ENCODE peak calls at places on chromosomes 2 and 18, in five cellular contexts. U is fibroblast of lung; Y is right lobe of liver; L is DND-41; N is CD8-positive, alpha-beta memory T cell. C is an unnamed sample.
A peak's percentile ranks its signal among the peaks of the same experiment; 100 is the strongest.

GRCh38 chr2:64675860-64676259 is 22.1 kb upstream of the SERTAD2 start:
- DNase-seq in U (peak; percentile 63), Y (no peak), L (no peak), N (no peak), C (no peak)

GRCh38 chr18:10487161-10487560 is 32.7 kb downstream of the APCDD1 start:
- DNase-seq in U (no peak), Y (no peak), L (no peak), N (no peak), C (no peak)

GRCh38 chr2:6866239-6866745 is 585 bp upstream of the CMPK2 start:
- DNase-seq in U (peak; percentile 32), Y (no peak), L (peak; percentile 63), N (peak; percentile 28), C (no peak)

GRCh38 chr2:105752691-105753090 is 8.0 kb downstream of the NCK2 start:
- DNase-seq in U (no peak), Y (no peak), L (no peak), N (no peak), C (no peak)

GRCh38 chr2:184564092-184564491 is 34.2 kb upstream of the ZNF804A start:
- DNase-seq in U (no peak), Y (no peak), L (no peak), N (no peak), C (no peak)

GRCh38 chr2:222451270-222451674 is 26.9 kb downstream of the SGPP2 start:
- DNase-seq in U (peak; percentile 7), Y (no peak), L (no peak), N (no peak), C (no peak)

GRCh38 chr2:65495250-65495649 is 62.9 kb upstream of the SPRED2 start:
- DNase-seq in U (peak; percentile 26), Y (no peak), L (no peak), N (no peak), C (no peak)

GRCh38 chr2:8684885-8685696 is 3.2 kb downstream of the ID2 start:
- DNase-seq in U (peak; percentile 52), Y (peak; percentile 92), L (peak; percentile 45), N (peak; percentile 25), C (peak; percentile 91)

GRCh38 chr2:120626566-120626965 is 109.1 kb upstream of the GLI2 start:
- DNase-seq in U (no peak), Y (no peak), L (no peak), N (no peak), C (no peak)

GRCh38 chr2:17311771-17312511 is 206.3 kb downstream of the RAD51AP2 start:
- DNase-seq in U (peak; percentile 85), Y (no peak), L (no peak), N (no peak), C (no peak)

GRCh38 chr2:65390134-65390533 is 42.3 kb downstream of the SPRED2 start:
- DNase-seq in U (no peak), Y (peak; percentile 69), L (no peak), N (no peak), C (no peak)

GRCh38 chr2:44510246-44510645 is 148.5 kb downstream of the CAMKMT start:
- DNase-seq in U (peak; percentile 13), Y (no peak), L (no peak), N (no peak), C (no peak)

GRCh38 chr2:162123806-162124758 is 28.0 kb downstream of the GCG start:
- DNase-seq in U (peak; percentile 29), Y (no peak), L (no peak), N (no peak), C (no peak)

GRCh38 chr2:127064642-127065250 is 42.2 kb downstream of the BIN1 start:
- DNase-seq in U (peak; percentile 97), Y (peak; percentile 66), L (no peak), N (peak; percentile 39), C (peak; percentile 97)

GRCh38 chr18:3526421-3527354 is 76.7 kb downstream of the TGIF1 start:
- DNase-seq in U (peak; percentile 86), Y (no peak), L (no peak), N (no peak), C (no peak)

GRCh38 chr2:159891917-159892691 is 94.1 kb upstream of the CD302 start:
- DNase-seq in U (peak; percentile 88), Y (no peak), L (no peak), N (no peak), C (no peak)

GRCh38 chr2:163505281-163505680 is 230.5 kb downstream of the FIGN start:
- DNase-seq in U (peak; percentile 21), Y (no peak), L (no peak), N (no peak), C (no peak)

GRCh38 chr2:64367868-64368267 is 86.1 kb upstream of the LGALSL start:
- DNase-seq in U (no peak), Y (no peak), L (no peak), N (no peak), C (no peak)

GRCh38 chr2:179981085-179981484 is 26.0 kb downstream of the CWC22 start:
- DNase-seq in U (peak; percentile 71), Y (no peak), L (no peak), N (no peak), C (no peak)

GRCh38 chr18:79876497-79876896 is 75.0 kb downstream of the SLC66A2 start:
- DNase-seq in U (no peak), Y (no peak), L (no peak), N (no peak), C (no peak)

GRCh38 chr18:48656582-48656981 is 117.8 kb downstream of the CTIF start:
- DNase-seq in U (peak; percentile 46), Y (no peak), L (no peak), N (no peak), C (no peak)

GRCh38 chr2:226130192-226130591 is 669.4 kb downstream of the IRS1 start:
- DNase-seq in U (peak; percentile 32), Y (no peak), L (no peak), N (no peak), C (no peak)

GRCh38 chr2:37149626-37150322 is 7.0 kb downstream of the EIF2AK2 start:
- DNase-seq in U (no peak), Y (no peak), L (no peak), N (no peak), C (no peak)

GRCh38 chr2:9769171-9770005 is 73.9 kb upstream of the TAF1B start:
- DNase-seq in U (peak; percentile 57), Y (no peak), L (no peak), N (no peak), C (no peak)

GRCh38 chr2:28684142-28684858 is 67.3 kb upstream of the PPP1CB start:
- DNase-seq in U (no peak), Y (no peak), L (no peak), N (no peak), C (no peak)

GRCh38 chr2:28683100-28683706 is 68.4 kb upstream of the PPP1CB start:
- DNase-seq in U (peak; percentile 85), Y (peak; percentile 83), L (no peak), N (no peak), C (peak; percentile 92)

GRCh38 chr2:28678944-28679343 is 72.7 kb upstream of the PPP1CB start:
- DNase-seq in U (no peak), Y (no peak), L (no peak), N (no peak), C (no peak)

GRCh38 chr2:28680657-28681056 is 71.0 kb upstream of the PPP1CB start:
- DNase-seq in U (no peak), Y (no peak), L (no peak), N (no peak), C (no peak)

DNA sequence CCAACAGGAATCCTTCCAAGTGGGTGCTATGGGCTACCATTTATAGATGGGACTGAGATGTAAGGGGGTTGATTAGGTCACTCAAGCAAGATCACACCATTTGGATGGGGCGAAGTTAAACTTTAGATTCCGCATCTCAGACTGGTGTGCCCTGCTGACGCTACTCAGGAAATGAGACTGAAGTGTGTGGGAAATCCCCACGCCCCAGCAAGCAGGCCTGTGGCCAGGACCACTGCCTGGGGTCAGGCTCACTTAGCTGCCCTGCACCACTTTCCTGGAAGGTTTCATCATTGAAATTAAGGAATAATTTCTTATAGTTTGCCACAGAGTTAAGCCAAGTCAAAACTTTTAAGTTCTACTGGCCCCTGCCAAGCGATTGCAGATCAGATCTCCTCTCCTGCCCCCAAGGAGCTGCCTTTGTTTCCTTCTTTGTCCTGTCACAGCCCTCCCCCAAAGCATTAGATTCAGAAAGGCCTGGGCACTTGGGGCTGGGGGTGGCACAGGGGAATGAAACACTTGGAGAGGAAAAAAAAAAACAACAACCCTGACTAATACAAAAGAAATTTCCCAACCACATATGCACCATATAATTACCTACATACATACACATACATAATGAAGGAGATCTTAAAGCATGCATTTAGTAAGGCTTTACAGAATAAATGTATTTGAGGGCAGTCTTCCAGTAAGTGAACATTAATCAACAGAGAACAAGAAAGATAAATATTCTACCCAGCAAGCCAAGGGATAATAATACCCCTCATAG is 70.2 kb upstream of the PPP1CB start:
- DNase-seq in U (peak; percentile 79), Y (no peak), L (no peak), N (peak; percentile 29), C (peak; percentile 79)
- H3K4me1 ChIP-seq in U (peaks cover 7% of the 10 kb centered on the region), Y (peaks cover 6% of the 10 kb centered on the region), L (no peaks in the 10 kb centered on the region), N (peaks cover 23% of the 10 kb centered on the region), C (peaks cover 3% of the 10 kb centered on the region)

GRCh38 chr2:55054476-55054875 is 4.2 kb upstream of the RTN4 start:
- DNase-seq in U (no peak), Y (no peak), L (no peak), N (no peak), C (no peak)

GRCh38 chr2:55051026-55051866 is 995 bp upstream of the RTN4 start:
- DNase-seq in U (peak; percentile 100), Y (no peak), L (peak; percentile 57), N (no peak), C (peak; percentile 75)

GRCh38 chr2:55056024-55056521 is 5.8 kb upstream of the RTN4 start:
- DNase-seq in U (no peak), Y (no peak), L (no peak), N (no peak), C (no peak)

GRCh38 chr2:55052087-55053061 is 2.1 kb upstream of the RTN4 start:
- DNase-seq in U (peak; percentile 48), Y (no peak), L (no peak), N (no peak), C (no peak)

GRCh38 chr2:55054076-55054475 is 3.8 kb upstream of the RTN4 start:
- DNase-seq in U (no peak), Y (no peak), L (no peak), N (no peak), C (no peak)
- H3K4me3 ChIP-seq in U (no peak overlapping the region), Y (no peak overlapping the region), L (no peak overlapping the region), N (no peak overlapping the region), C (no peak overlapping the region)

DNA sequence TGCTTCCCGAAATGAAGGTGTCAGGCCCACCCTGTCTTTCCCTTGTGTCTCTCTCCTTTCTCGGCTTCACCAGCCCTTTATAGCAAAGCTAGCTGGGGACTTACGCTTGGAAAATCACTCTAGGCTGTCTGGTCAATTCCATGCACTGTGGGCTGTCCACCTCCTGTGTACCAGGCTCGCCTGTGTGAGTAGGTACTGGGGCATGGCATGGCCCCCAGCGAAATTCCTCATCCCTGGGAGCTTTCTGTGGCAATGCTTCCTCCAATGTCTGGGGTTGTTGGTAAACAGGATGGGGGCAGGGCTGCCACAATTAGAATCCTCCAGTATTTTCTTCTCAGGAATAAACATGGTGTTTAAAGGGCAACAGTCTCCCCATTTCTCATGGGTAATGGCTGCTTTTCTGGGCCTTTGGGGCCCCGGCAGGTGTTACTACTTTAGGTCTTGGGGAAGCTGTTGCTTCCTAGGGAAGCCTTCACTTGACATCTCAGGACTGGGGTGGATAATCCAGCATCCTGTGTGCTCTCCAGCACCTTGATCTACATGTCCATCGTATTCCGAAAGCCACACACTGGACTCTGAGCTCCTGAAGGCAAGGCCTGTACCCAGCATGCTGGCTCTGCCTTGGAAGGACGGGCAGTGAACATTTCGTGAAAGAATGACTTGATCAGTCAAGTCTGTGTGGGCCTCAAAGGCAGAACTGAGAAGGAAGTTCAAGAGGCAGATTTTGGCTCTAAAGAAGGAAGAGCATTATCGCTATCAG is 21.1 kb downstream of the RHOB start:
- DNase-seq in U (no peak), Y (no peak), L (no peak), N (no peak), C (no peak)
- H3K27ac ChIP-seq in U (no peak overlapping the region), Y (no peak overlapping the region), L (no peak overlapping the region), N (no peak overlapping the region), C (no peak overlapping the region)

GRCh38 chr2:18550383-18550905 is 10.0 kb downstream of the RDH14 start:
- DNase-seq in U (no peak), Y (no peak), L (no peak), N (no peak), C (no peak)
- H3K4me1 ChIP-seq in U (peaks cover 3% of the 10 kb centered on the region), Y (peaks cover 5% of the 10 kb centered on the region), L (peaks cover 9% of the 10 kb centered on the region), N (peaks cover 15% of the 10 kb centered on the region), C (no peaks in the 10 kb centered on the region)